ENCODE peak calls at places on chromosome 6, in nine cellular contexts. One of them, this sample, is unnamed.

GRCh38 chr6:14266266-14266665 is 148.7 kb downstream of the CD83 start:
- DNase-seq in stimulated activated CD8-positive, alpha-beta memory T cell treated with anti-CD3 and anti-CD28 coated beads, Interleukin-7, amount 100 ng/mL, for 1 hour: no peak
- DNase-seq in aorta: no peak
- DNase-seq in NCI-H2081: no peak
- DNase-seq in HS-5: no peak
- DNase-seq in astrocyte of the hippocampus: no peak
- DNase-seq in gastrocnemius medialis: no peak
- DNase-seq in substantia nigra: no peak
- DNase-seq in activated naive CD4-positive, alpha-beta T cell treated with anti-CD3 and anti-CD28 coated beads for 36 hours: no peak
- DNase-seq in this sample: no peak

GRCh38 chr6:25660512-25660911 is 8.5 kb downstream of the SCGN start:
- DNase-seq in stimulated activated CD8-positive, alpha-beta memory T cell treated with anti-CD3 and anti-CD28 coated beads, Interleukin-7, amount 100 ng/mL, for 1 hour: no peak
- DNase-seq in aorta: no peak
- DNase-seq in NCI-H2081: no peak
- DNase-seq in HS-5: peak
- DNase-seq in astrocyte of the hippocampus: peak
- DNase-seq in gastrocnemius medialis: no peak
- DNase-seq in substantia nigra: no peak
- DNase-seq in activated naive CD4-positive, alpha-beta T cell treated with anti-CD3 and anti-CD28 coated beads for 36 hours: peak
- DNase-seq in this sample: no peak

GRCh38 chr6:33599413-33599911 is 19.4 kb upstream of the BAK1 start:
- DNase-seq in stimulated activated CD8-positive, alpha-beta memory T cell treated with anti-CD3 and anti-CD28 coated beads, Interleukin-7, amount 100 ng/mL, for 1 hour: no peak
- DNase-seq in aorta: no peak
- DNase-seq in NCI-H2081: no peak
- DNase-seq in HS-5: no peak
- DNase-seq in astrocyte of the hippocampus: peak
- DNase-seq in gastrocnemius medialis: no peak
- DNase-seq in substantia nigra: no peak
- DNase-seq in activated naive CD4-positive, alpha-beta T cell treated with anti-CD3 and anti-CD28 coated beads for 36 hours: no peak
- DNase-seq in this sample: no peak

GRCh38 chr6:41408982-41409381 is 73.6 kb downstream of the NCR2 start:
- DNase-seq in stimulated activated CD8-positive, alpha-beta memory T cell treated with anti-CD3 and anti-CD28 coated beads, Interleukin-7, amount 100 ng/mL, for 1 hour: no peak
- DNase-seq in aorta: no peak
- DNase-seq in NCI-H2081: no peak
- DNase-seq in HS-5: no peak
- DNase-seq in astrocyte of the hippocampus: peak
- DNase-seq in gastrocnemius medialis: no peak
- DNase-seq in substantia nigra: no peak
- DNase-seq in activated naive CD4-positive, alpha-beta T cell treated with anti-CD3 and anti-CD28 coated beads for 36 hours: no peak
- DNase-seq in this sample: no peak

GRCh38 chr6:112879920-112880413 is 532.8 kb downstream of the RFPL4B start:
- DNase-seq in stimulated activated CD8-positive, alpha-beta memory T cell treated with anti-CD3 and anti-CD28 coated beads, Interleukin-7, amount 100 ng/mL, for 1 hour: no peak
- DNase-seq in aorta: peak
- DNase-seq in NCI-H2081: no peak
- DNase-seq in HS-5: no peak
- DNase-seq in astrocyte of the hippocampus: peak
- DNase-seq in gastrocnemius medialis: no peak
- DNase-seq in substantia nigra: peak
- DNase-seq in activated naive CD4-positive, alpha-beta T cell treated with anti-CD3 and anti-CD28 coated beads for 36 hours: peak
- DNase-seq in this sample: no peak

GRCh38 chr6:72411872-72412708 is 209.8 kb upstream of the KCNQ5 start:
- DNase-seq in stimulated activated CD8-positive, alpha-beta memory T cell treated with anti-CD3 and anti-CD28 coated beads, Interleukin-7, amount 100 ng/mL, for 1 hour: peak
- DNase-seq in aorta: peak
- DNase-seq in NCI-H2081: peak
- DNase-seq in HS-5: peak
- DNase-seq in astrocyte of the hippocampus: peak
- DNase-seq in gastrocnemius medialis: peak
- DNase-seq in substantia nigra: peak
- DNase-seq in activated naive CD4-positive, alpha-beta T cell treated with anti-CD3 and anti-CD28 coated beads for 36 hours: peak
- DNase-seq in this sample: peak

GRCh38 chr6:148203281-148203925 is 139.2 kb upstream of the SASH1 start:
- DNase-seq in stimulated activated CD8-positive, alpha-beta memory T cell treated with anti-CD3 and anti-CD28 coated beads, Interleukin-7, amount 100 ng/mL, for 1 hour: no peak
- DNase-seq in aorta: no peak
- DNase-seq in NCI-H2081: no peak
- DNase-seq in HS-5: no peak
- DNase-seq in astrocyte of the hippocampus: peak
- DNase-seq in gastrocnemius medialis: no peak
- DNase-seq in substantia nigra: no peak
- DNase-seq in activated naive CD4-positive, alpha-beta T cell treated with anti-CD3 and anti-CD28 coated beads for 36 hours: no peak
- DNase-seq in this sample: no peak

GRCh38 chr6:147390909-147391536 is 117.5 kb upstream of the SAMD5 start:
- DNase-seq in stimulated activated CD8-positive, alpha-beta memory T cell treated with anti-CD3 and anti-CD28 coated beads, Interleukin-7, amount 100 ng/mL, for 1 hour: no peak
- DNase-seq in aorta: no peak
- DNase-seq in NCI-H2081: no peak
- DNase-seq in HS-5: no peak
- DNase-seq in astrocyte of the hippocampus: peak
- DNase-seq in gastrocnemius medialis: no peak
- DNase-seq in substantia nigra: no peak
- DNase-seq in activated naive CD4-positive, alpha-beta T cell treated with anti-CD3 and anti-CD28 coated beads for 36 hours: peak
- DNase-seq in this sample: no peak

GRCh38 chr6:158232445-158233213 is 64.5 kb downstream of the GTF2H5 start:
- DNase-seq in stimulated activated CD8-positive, alpha-beta memory T cell treated with anti-CD3 and anti-CD28 coated beads, Interleukin-7, amount 100 ng/mL, for 1 hour: no peak
- DNase-seq in aorta: peak
- DNase-seq in NCI-H2081: peak
- DNase-seq in HS-5: no peak
- DNase-seq in astrocyte of the hippocampus: peak
- DNase-seq in gastrocnemius medialis: peak
- DNase-seq in substantia nigra: peak
- DNase-seq in activated naive CD4-positive, alpha-beta T cell treated with anti-CD3 and anti-CD28 coated beads for 36 hours: peak
- DNase-seq in this sample: peak

GRCh38 chr6:168099201-168100010 is 20.4 kb upstream of the FRMD1 start:
- DNase-seq in stimulated activated CD8-positive, alpha-beta memory T cell treated with anti-CD3 and anti-CD28 coated beads, Interleukin-7, amount 100 ng/mL, for 1 hour: no peak
- DNase-seq in aorta: peak
- DNase-seq in NCI-H2081: no peak
- DNase-seq in HS-5: no peak
- DNase-seq in astrocyte of the hippocampus: no peak
- DNase-seq in gastrocnemius medialis: no peak
- DNase-seq in substantia nigra: no peak
- DNase-seq in activated naive CD4-positive, alpha-beta T cell treated with anti-CD3 and anti-CD28 coated beads for 36 hours: no peak
- DNase-seq in this sample: peak

GRCh38 chr6:116974526-116974925 is 97.5 kb downstream of the RFX6 start:
- DNase-seq in stimulated activated CD8-positive, alpha-beta memory T cell treated with anti-CD3 and anti-CD28 coated beads, Interleukin-7, amount 100 ng/mL, for 1 hour: no peak
- DNase-seq in aorta: no peak
- DNase-seq in NCI-H2081: no peak
- DNase-seq in HS-5: no peak
- DNase-seq in astrocyte of the hippocampus: no peak
- DNase-seq in gastrocnemius medialis: no peak
- DNase-seq in substantia nigra: no peak
- DNase-seq in activated naive CD4-positive, alpha-beta T cell treated with anti-CD3 and anti-CD28 coated beads for 36 hours: no peak
- DNase-seq in this sample: no peak

GRCh38 chr6:79538481-79538971 is 1.3 kb upstream of the LCA5 start:
- DNase-seq in stimulated activated CD8-positive, alpha-beta memory T cell treated with anti-CD3 and anti-CD28 coated beads, Interleukin-7, amount 100 ng/mL, for 1 hour: no peak
- DNase-seq in aorta: no peak
- DNase-seq in NCI-H2081: no peak
- DNase-seq in HS-5: no peak
- DNase-seq in astrocyte of the hippocampus: peak
- DNase-seq in gastrocnemius medialis: no peak
- DNase-seq in substantia nigra: no peak
- DNase-seq in activated naive CD4-positive, alpha-beta T cell treated with anti-CD3 and anti-CD28 coated beads for 36 hours: no peak
- DNase-seq in this sample: no peak

GRCh38 chr6:6674872-6675271 is 86.4 kb downstream of the LY86 start:
- DNase-seq in stimulated activated CD8-positive, alpha-beta memory T cell treated with anti-CD3 and anti-CD28 coated beads, Interleukin-7, amount 100 ng/mL, for 1 hour: no peak
- DNase-seq in aorta: no peak
- DNase-seq in NCI-H2081: no peak
- DNase-seq in HS-5: no peak
- DNase-seq in astrocyte of the hippocampus: no peak
- DNase-seq in gastrocnemius medialis: no peak
- DNase-seq in substantia nigra: no peak
- DNase-seq in activated naive CD4-positive, alpha-beta T cell treated with anti-CD3 and anti-CD28 coated beads for 36 hours: no peak
- DNase-seq in this sample: no peak

GRCh38 chr6:107698146-107698545 is 126.0 kb downstream of the SCML4 start:
- DNase-seq in stimulated activated CD8-positive, alpha-beta memory T cell treated with anti-CD3 and anti-CD28 coated beads, Interleukin-7, amount 100 ng/mL, for 1 hour: no peak
- DNase-seq in aorta: no peak
- DNase-seq in NCI-H2081: no peak
- DNase-seq in HS-5: peak
- DNase-seq in astrocyte of the hippocampus: peak
- DNase-seq in gastrocnemius medialis: no peak
- DNase-seq in substantia nigra: no peak
- DNase-seq in activated naive CD4-positive, alpha-beta T cell treated with anti-CD3 and anti-CD28 coated beads for 36 hours: no peak
- DNase-seq in this sample: no peak

GRCh38 chr6:160388922-160389321 is 40.7 kb downstream of the SLC22A3 start:
- DNase-seq in stimulated activated CD8-positive, alpha-beta memory T cell treated with anti-CD3 and anti-CD28 coated beads, Interleukin-7, amount 100 ng/mL, for 1 hour: no peak
- DNase-seq in aorta: no peak
- DNase-seq in NCI-H2081: no peak
- DNase-seq in HS-5: no peak
- DNase-seq in astrocyte of the hippocampus: no peak
- DNase-seq in gastrocnemius medialis: no peak
- DNase-seq in substantia nigra: no peak
- DNase-seq in activated naive CD4-positive, alpha-beta T cell treated with anti-CD3 and anti-CD28 coated beads for 36 hours: no peak
- DNase-seq in this sample: no peak

GRCh38 chr6:140371360-140371870 is 997.0 kb upstream of the CITED2 start:
- DNase-seq in stimulated activated CD8-positive, alpha-beta memory T cell treated with anti-CD3 and anti-CD28 coated beads, Interleukin-7, amount 100 ng/mL, for 1 hour: no peak
- DNase-seq in aorta: no peak
- DNase-seq in NCI-H2081: no peak
- DNase-seq in HS-5: no peak
- DNase-seq in astrocyte of the hippocampus: no peak
- DNase-seq in gastrocnemius medialis: no peak
- DNase-seq in substantia nigra: no peak
- DNase-seq in activated naive CD4-positive, alpha-beta T cell treated with anti-CD3 and anti-CD28 coated beads for 36 hours: no peak
- DNase-seq in this sample: no peak

GRCh38 chr6:110357696-110358535 is at the start of gene METTL24:
- DNase-seq in stimulated activated CD8-positive, alpha-beta memory T cell treated with anti-CD3 and anti-CD28 coated beads, Interleukin-7, amount 100 ng/mL, for 1 hour: no peak
- DNase-seq in aorta: peak
- DNase-seq in NCI-H2081: peak
- DNase-seq in HS-5: no peak
- DNase-seq in astrocyte of the hippocampus: peak
- DNase-seq in gastrocnemius medialis: no peak
- DNase-seq in substantia nigra: no peak
- DNase-seq in activated naive CD4-positive, alpha-beta T cell treated with anti-CD3 and anti-CD28 coated beads for 36 hours: no peak
- DNase-seq in this sample: no peak

GRCh38 chr6:163867518-163868292 is 453.2 kb downstream of the QKI start:
- DNase-seq in stimulated activated CD8-positive, alpha-beta memory T cell treated with anti-CD3 and anti-CD28 coated beads, Interleukin-7, amount 100 ng/mL, for 1 hour: no peak
- DNase-seq in aorta: no peak
- DNase-seq in NCI-H2081: no peak
- DNase-seq in HS-5: no peak
- DNase-seq in astrocyte of the hippocampus: no peak
- DNase-seq in gastrocnemius medialis: no peak
- DNase-seq in substantia nigra: no peak
- DNase-seq in activated naive CD4-positive, alpha-beta T cell treated with anti-CD3 and anti-CD28 coated beads for 36 hours: no peak
- DNase-seq in this sample: no peak

GRCh38 chr6:31877651-31878161 is 1.1 kb downstream of the SLC44A4 start:
- DNase-seq in stimulated activated CD8-positive, alpha-beta memory T cell treated with anti-CD3 and anti-CD28 coated beads, Interleukin-7, amount 100 ng/mL, for 1 hour: no peak
- DNase-seq in aorta: no peak
- DNase-seq in NCI-H2081: no peak
- DNase-seq in HS-5: no peak
- DNase-seq in astrocyte of the hippocampus: peak
- DNase-seq in gastrocnemius medialis: no peak
- DNase-seq in substantia nigra: no peak
- DNase-seq in activated naive CD4-positive, alpha-beta T cell treated with anti-CD3 and anti-CD28 coated beads for 36 hours: no peak
- DNase-seq in this sample: no peak

GRCh38 chr6:609905-610304 is 47.0 kb downstream of the HUS1B start:
- DNase-seq in stimulated activated CD8-positive, alpha-beta memory T cell treated with anti-CD3 and anti-CD28 coated beads, Interleukin-7, amount 100 ng/mL, for 1 hour: no peak
- DNase-seq in aorta: no peak
- DNase-seq in NCI-H2081: no peak
- DNase-seq in HS-5: no peak
- DNase-seq in astrocyte of the hippocampus: no peak
- DNase-seq in gastrocnemius medialis: no peak
- DNase-seq in substantia nigra: no peak
- DNase-seq in activated naive CD4-positive, alpha-beta T cell treated with anti-CD3 and anti-CD28 coated beads for 36 hours: no peak
- DNase-seq in this sample: no peak

GRCh38 chr6:138493413-138493812 is 5.9 kb downstream of the NHSL1 start:
- DNase-seq in stimulated activated CD8-positive, alpha-beta memory T cell treated with anti-CD3 and anti-CD28 coated beads, Interleukin-7, amount 100 ng/mL, for 1 hour: no peak
- DNase-seq in aorta: no peak
- DNase-seq in NCI-H2081: no peak
- DNase-seq in HS-5: no peak
- DNase-seq in astrocyte of the hippocampus: peak
- DNase-seq in gastrocnemius medialis: no peak
- DNase-seq in substantia nigra: no peak
- DNase-seq in activated naive CD4-positive, alpha-beta T cell treated with anti-CD3 and anti-CD28 coated beads for 36 hours: no peak
- DNase-seq in this sample: no peak

GRCh38 chr6:170097505-170098427 is 193.1 kb downstream of the DLL1 start:
- DNase-seq in stimulated activated CD8-positive, alpha-beta memory T cell treated with anti-CD3 and anti-CD28 coated beads, Interleukin-7, amount 100 ng/mL, for 1 hour: no peak
- DNase-seq in aorta: peak
- DNase-seq in NCI-H2081: no peak
- DNase-seq in HS-5: no peak
- DNase-seq in astrocyte of the hippocampus: no peak
- DNase-seq in gastrocnemius medialis: no peak
- DNase-seq in substantia nigra: no peak
- DNase-seq in activated naive CD4-positive, alpha-beta T cell treated with anti-CD3 and anti-CD28 coated beads for 36 hours: no peak
- DNase-seq in this sample: peak

GRCh38 chr6:42255050-42255449 is 37.4 kb upstream of the MRPS10 start:
- DNase-seq in stimulated activated CD8-positive, alpha-beta memory T cell treated with anti-CD3 and anti-CD28 coated beads, Interleukin-7, amount 100 ng/mL, for 1 hour: no peak
- DNase-seq in aorta: no peak
- DNase-seq in NCI-H2081: no peak
- DNase-seq in HS-5: no peak
- DNase-seq in astrocyte of the hippocampus: no peak
- DNase-seq in gastrocnemius medialis: no peak
- DNase-seq in substantia nigra: no peak
- DNase-seq in activated naive CD4-positive, alpha-beta T cell treated with anti-CD3 and anti-CD28 coated beads for 36 hours: no peak
- DNase-seq in this sample: no peak

GRCh38 chr6:152338335-152339125 is 298.6 kb downstream of the SYNE1 start:
- DNase-seq in stimulated activated CD8-positive, alpha-beta memory T cell treated with anti-CD3 and anti-CD28 coated beads, Interleukin-7, amount 100 ng/mL, for 1 hour: peak
- DNase-seq in aorta: peak
- DNase-seq in NCI-H2081: peak
- DNase-seq in HS-5: no peak
- DNase-seq in astrocyte of the hippocampus: peak
- DNase-seq in gastrocnemius medialis: peak
- DNase-seq in substantia nigra: peak
- DNase-seq in activated naive CD4-positive, alpha-beta T cell treated with anti-CD3 and anti-CD28 coated beads for 36 hours: peak
- DNase-seq in this sample: no peak

GRCh38 chr6:68497927-68498326 is 137.2 kb upstream of the ADGRB3 start:
- DNase-seq in stimulated activated CD8-positive, alpha-beta memory T cell treated with anti-CD3 and anti-CD28 coated beads, Interleukin-7, amount 100 ng/mL, for 1 hour: no peak
- DNase-seq in aorta: no peak
- DNase-seq in NCI-H2081: no peak
- DNase-seq in HS-5: peak
- DNase-seq in astrocyte of the hippocampus: peak
- DNase-seq in gastrocnemius medialis: no peak
- DNase-seq in substantia nigra: no peak
- DNase-seq in activated naive CD4-positive, alpha-beta T cell treated with anti-CD3 and anti-CD28 coated beads for 36 hours: no peak
- DNase-seq in this sample: no peak

GRCh38 chr6:109672204-109672603 is 18.8 kb downstream of the AK9 start:
- DNase-seq in stimulated activated CD8-positive, alpha-beta memory T cell treated with anti-CD3 and anti-CD28 coated beads, Interleukin-7, amount 100 ng/mL, for 1 hour: no peak
- DNase-seq in aorta: no peak
- DNase-seq in NCI-H2081: no peak
- DNase-seq in HS-5: no peak
- DNase-seq in astrocyte of the hippocampus: peak
- DNase-seq in gastrocnemius medialis: no peak
- DNase-seq in substantia nigra: no peak
- DNase-seq in activated naive CD4-positive, alpha-beta T cell treated with anti-CD3 and anti-CD28 coated beads for 36 hours: no peak
- DNase-seq in this sample: no peak

GRCh38 chr6:125486881-125487280 is 185.1 kb upstream of the HDDC2 start:
- DNase-seq in stimulated activated CD8-positive, alpha-beta memory T cell treated with anti-CD3 and anti-CD28 coated beads, Interleukin-7, amount 100 ng/mL, for 1 hour: no peak
- DNase-seq in aorta: no peak
- DNase-seq in NCI-H2081: no peak
- DNase-seq in HS-5: no peak
- DNase-seq in astrocyte of the hippocampus: peak
- DNase-seq in gastrocnemius medialis: no peak
- DNase-seq in substantia nigra: no peak
- DNase-seq in activated naive CD4-positive, alpha-beta T cell treated with anti-CD3 and anti-CD28 coated beads for 36 hours: no peak
- DNase-seq in this sample: no peak

GRCh38 chr6:140923048-140923447 is 1209.7 kb upstream of the GJE1 start:
- DNase-seq in stimulated activated CD8-positive, alpha-beta memory T cell treated with anti-CD3 and anti-CD28 coated beads, Interleukin-7, amount 100 ng/mL, for 1 hour: no peak
- DNase-seq in aorta: no peak
- DNase-seq in NCI-H2081: no peak
- DNase-seq in HS-5: no peak
- DNase-seq in astrocyte of the hippocampus: no peak
- DNase-seq in gastrocnemius medialis: no peak
- DNase-seq in substantia nigra: no peak
- DNase-seq in activated naive CD4-positive, alpha-beta T cell treated with anti-CD3 and anti-CD28 coated beads for 36 hours: no peak
- DNase-seq in this sample: no peak

GRCh38 chr6:52176550-52176949 is 9.6 kb upstream of the IL17A start:
- DNase-seq in stimulated activated CD8-positive, alpha-beta memory T cell treated with anti-CD3 and anti-CD28 coated beads, Interleukin-7, amount 100 ng/mL, for 1 hour: no peak
- DNase-seq in aorta: no peak
- DNase-seq in NCI-H2081: no peak
- DNase-seq in HS-5: no peak
- DNase-seq in astrocyte of the hippocampus: no peak
- DNase-seq in gastrocnemius medialis: no peak
- DNase-seq in substantia nigra: no peak
- DNase-seq in activated naive CD4-positive, alpha-beta T cell treated with anti-CD3 and anti-CD28 coated beads for 36 hours: no peak
- DNase-seq in this sample: no peak

GRCh38 chr6:109739671-109740070 is 48.6 kb downstream of the FIG4 start:
- DNase-seq in stimulated activated CD8-positive, alpha-beta memory T cell treated with anti-CD3 and anti-CD28 coated beads, Interleukin-7, amount 100 ng/mL, for 1 hour: no peak
- DNase-seq in aorta: no peak
- DNase-seq in NCI-H2081: no peak
- DNase-seq in HS-5: no peak
- DNase-seq in astrocyte of the hippocampus: no peak
- DNase-seq in gastrocnemius medialis: no peak
- DNase-seq in substantia nigra: no peak
- DNase-seq in activated naive CD4-positive, alpha-beta T cell treated with anti-CD3 and anti-CD28 coated beads for 36 hours: no peak
- DNase-seq in this sample: no peak

GRCh38 chr6:142444800-142445405 is 143.1 kb downstream of the ADGRG6 start:
- DNase-seq in stimulated activated CD8-positive, alpha-beta memory T cell treated with anti-CD3 and anti-CD28 coated beads, Interleukin-7, amount 100 ng/mL, for 1 hour: no peak
- DNase-seq in aorta: no peak
- DNase-seq in NCI-H2081: no peak
- DNase-seq in HS-5: no peak
- DNase-seq in astrocyte of the hippocampus: no peak
- DNase-seq in gastrocnemius medialis: no peak
- DNase-seq in substantia nigra: no peak
- DNase-seq in activated naive CD4-positive, alpha-beta T cell treated with anti-CD3 and anti-CD28 coated beads for 36 hours: no peak
- DNase-seq in this sample: no peak

This sample was measured in CD14-positive monocyte.